ENCODE peak calls at places on chromosome 18, in ten cellular contexts. S is natural killer cell; I is iris pigment epithelial cell; G is GF-D8; F is NCI-H1092; W is ascending aorta; T is stimulated activated CD4-positive, alpha-beta T cell treated with anti-CD3 and anti-CD28 coated beads, TNF-alpha, amount 100 ng/mL, for 1 hour; Z is KG1; R is mammary epithelial cell; U is transverse colon. E is an unnamed sample.

GRCh38 chr18:23238152-23238531 is 102.9 kb downstream of the CABLES1 start:
- DNase-seq in Z (no peak), U (peak), G (no peak), R (no peak), T (no peak), I (peak), S (no peak), W (peak), F (no peak), E (no peak)

GRCh38 chr18:54222922-54223567 is 1.4 kb downstream of the MBD2 start:
- DNase-seq in W (no peak), S (peak), G (no peak), U (no peak), R (no peak), F (no peak), T (no peak), I (no peak), Z (no peak), E (no peak)

GRCh38 chr18:39635192-39635591 is 2069.6 kb upstream of the CELF4 start:
- DNase-seq in S (no peak), R (no peak), Z (no peak), W (no peak), I (no peak), F (no peak), G (no peak), T (no peak), U (no peak), E (no peak)

GRCh38 chr18:3120356-3120755 is 99.4 kb downstream of the MYOM1 start:
- DNase-seq in F (no peak), R (no peak), G (no peak), I (no peak), Z (no peak), T (no peak), U (no peak), S (no peak), W (no peak), E (no peak)

GRCh38 chr18:79544386-79544963 is 135.1 kb upstream of the CTDP1 start:
- DNase-seq in W (no peak), I (no peak), U (no peak), Z (no peak), T (no peak), F (no peak), G (no peak), R (no peak), S (peak), E (no peak)

GRCh38 chr18:24271381-24272331 is 126.0 kb downstream of the OSBPL1A start:
- DNase-seq in U (peak), S (no peak), R (peak), F (peak), I (peak), Z (no peak), T (no peak), W (peak), G (no peak), E (no peak)

GRCh38 chr18:5295231-5295920 is at the start of gene ZBTB14:
- DNase-seq in T (peak), Z (peak), I (peak), S (peak), W (peak), U (peak), F (peak), R (peak), G (peak), E (no peak)

GRCh38 chr18:40821596-40822243 is 1133.3 kb upstream of the PIK3C3 start:
- DNase-seq in G (no peak), U (no peak), T (no peak), W (no peak), S (no peak), F (no peak), R (no peak), Z (no peak), I (no peak), E (no peak)

GRCh38 chr18:3669376-3669775 is 219.4 kb downstream of the TGIF1 start:
- DNase-seq in F (no peak), Z (no peak), U (no peak), S (no peak), W (no peak), T (no peak), I (no peak), R (no peak), G (no peak), E (no peak)

GRCh38 chr18:48314694-48315093 is 94.5 kb downstream of the ZBTB7C start:
- DNase-seq in W (no peak), S (no peak), G (no peak), T (no peak), I (no peak), R (no peak), Z (no peak), F (peak), U (no peak), E (no peak)

GRCh38 chr18:55186588-55186987 is 227.3 kb upstream of the CCDC68 start:
- DNase-seq in R (no peak), W (no peak), S (no peak), T (no peak), G (no peak), Z (no peak), F (no peak), I (peak), U (no peak), E (no peak)

GRCh38 chr18:40094441-40094840 is 1860.6 kb upstream of the PIK3C3 start:
- DNase-seq in Z (no peak), S (no peak), F (no peak), U (no peak), R (peak), T (no peak), I (peak), W (no peak), G (no peak), E (no peak)

GRCh38 chr18:55839350-55839749 is 251.4 kb upstream of the TCF4 start:
- DNase-seq in I (peak), R (peak), G (no peak), T (no peak), S (no peak), Z (no peak), U (no peak), W (no peak), F (no peak), E (no peak)

GRCh38 chr18:60555629-60556028 is 183.1 kb upstream of the MC4R start:
- DNase-seq in T (no peak), S (no peak), R (no peak), F (no peak), W (no peak), Z (no peak), U (no peak), I (no peak), G (no peak), E (no peak)

GRCh38 chr18:78571831-78572347 is 407.7 kb upstream of the SALL3 start:
- DNase-seq in T (no peak), U (no peak), R (no peak), Z (no peak), S (no peak), G (no peak), F (no peak), I (no peak), W (no peak), E (no peak)

GRCh38 chr18:24443870-24444269 is 16.6 kb upstream of the HRH4 start:
- DNase-seq in U (no peak), S (no peak), Z (peak), I (no peak), R (no peak), W (no peak), G (peak), F (no peak), T (no peak), E (no peak)

GRCh38 chr18:78735131-78736014 is 244.2 kb upstream of the SALL3 start:
- DNase-seq in W (peak), T (no peak), R (no peak), I (no peak), F (no peak), U (no peak), G (no peak), Z (no peak), S (no peak), E (no peak)

GRCh38 chr18:22999212-22999611 is 66.1 kb downstream of the RBBP8 start:
- DNase-seq in Z (no peak), F (no peak), G (no peak), T (no peak), I (peak), S (no peak), R (no peak), W (no peak), U (no peak), E (no peak)

GRCh38 chr18:22283397-22283796 is 114.0 kb downstream of the GATA6 start:
- DNase-seq in Z (no peak), F (no peak), G (no peak), S (no peak), U (no peak), R (peak), T (no peak), I (peak), W (no peak), E (no peak)

GRCh38 chr18:45291616-45292612 is 323.4 kb upstream of the SLC14A2 start:
- DNase-seq in R (peak), S (no peak), G (no peak), T (no peak), Z (no peak), W (no peak), U (no peak), I (no peak), F (no peak), E (no peak)

GRCh38 chr18:22741318-22741717 is 191.8 kb upstream of the RBBP8 start:
- DNase-seq in T (no peak), U (no peak), F (no peak), G (no peak), Z (no peak), W (no peak), R (no peak), I (no peak), S (no peak), E (no peak)

GRCh38 chr18:79578396-79579260 is 101.0 kb upstream of the CTDP1 start:
- DNase-seq in U (peak), W (peak), R (no peak), G (no peak), I (no peak), Z (no peak), S (no peak), T (no peak), F (no peak), E (no peak)